ENCODE peak calls at places on chromosomes 5 and 9, in four cellular contexts. One of them, this sample, is unnamed. For H3K4me1, the result is how much of the 10 kb centered on the place peaks cover.

GRCh38 chr9:96559339-96559943 is 60.2 kb downstream of the CDC14B start:
- DNase-seq in colonic mucosa: no peak
- DNase-seq in cardiac muscle cell: no peak
- DNase-seq in tibial artery: no peak
- DNase-seq in this sample: no peak

GRCh38 chr9:105067895-105068580 is 140.1 kb upstream of the ABCA1 start:
- DNase-seq in cardiac muscle cell: no peak
- DNase-seq in colonic mucosa: no peak
- DNase-seq in tibial artery: no peak
- DNase-seq in this sample: no peak

GRCh38 chr9:127189628-127190027 is 67.2 kb upstream of the ANGPTL2 start:
- DNase-seq in colonic mucosa: no peak
- DNase-seq in cardiac muscle cell: no peak
- DNase-seq in tibial artery: no peak
- DNase-seq in this sample: no peak

GRCh38 chr5:125410501-125411162 is 664.2 kb upstream of the ZNF608 start:
- DNase-seq in cardiac muscle cell: no peak
- DNase-seq in tibial artery: no peak
- DNase-seq in colonic mucosa: no peak
- DNase-seq in this sample: no peak

GRCh38 chr9:88084816-88085215 is 53.5 kb downstream of the SPATA31C2 start:
- DNase-seq in cardiac muscle cell: no peak
- DNase-seq in colonic mucosa: no peak
- DNase-seq in tibial artery: no peak
- DNase-seq in this sample: no peak

GRCh38 chr9:93357649-93358048 is 93.8 kb upstream of the FAM120A start:
- DNase-seq in colonic mucosa: no peak
- DNase-seq in cardiac muscle cell: no peak
- DNase-seq in tibial artery: no peak
- DNase-seq in this sample: no peak

GRCh38 chr9:78150312-78150982 is 85.4 kb upstream of the CEP78 start:
- DNase-seq in cardiac muscle cell: no peak
- DNase-seq in tibial artery: no peak
- DNase-seq in colonic mucosa: no peak
- DNase-seq in this sample: no peak

GRCh38 chr9:99820330-99821186 is 1.1 kb upstream of the NR4A3 start:
- DNase-seq in cardiac muscle cell: peak
- DNase-seq in tibial artery: peak
- DNase-seq in colonic mucosa: peak
- DNase-seq in this sample: peak

GRCh38 chr5:174503461-174504265 is 220.7 kb upstream of the MSX2 start:
- DNase-seq in colonic mucosa: no peak
- DNase-seq in tibial artery: no peak
- DNase-seq in cardiac muscle cell: no peak
- DNase-seq in this sample: no peak

GRCh38 chr9:127079741-127080140 is 42.7 kb downstream of the ANGPTL2 start:
- DNase-seq in colonic mucosa: no peak
- DNase-seq in cardiac muscle cell: no peak
- DNase-seq in tibial artery: no peak
- DNase-seq in this sample: no peak

GRCh38 chr5:91357012-91357634 is 26.0 kb downstream of the ARRDC3 start:
- DNase-seq in tibial artery: no peak
- DNase-seq in cardiac muscle cell: peak
- DNase-seq in colonic mucosa: no peak
- DNase-seq in this sample: no peak

GRCh38 chr5:56543431-56544385 is 271.6 kb upstream of the MAP3K1 start:
- DNase-seq in colonic mucosa: no peak
- DNase-seq in cardiac muscle cell: no peak
- DNase-seq in tibial artery: no peak
- DNase-seq in this sample: no peak

GRCh38 chr5:43073597-43074546 is 33.8 kb upstream of the ANXA2R start:
- DNase-seq in colonic mucosa: peak
- DNase-seq in tibial artery: no peak
- DNase-seq in cardiac muscle cell: peak
- DNase-seq in this sample: no peak

GRCh38 chr9:95055851-95056551 is 261.5 kb downstream of the FANCC start:
- DNase-seq in tibial artery: peak
- DNase-seq in colonic mucosa: no peak
- DNase-seq in cardiac muscle cell: no peak
- DNase-seq in this sample: no peak

GRCh38 chr5:10607023-10607665 is 43.3 kb downstream of the ANKRD33B start:
- DNase-seq in tibial artery: peak
- DNase-seq in cardiac muscle cell: peak
- DNase-seq in colonic mucosa: no peak
- DNase-seq in this sample: no peak

GRCh38 chr9:20570086-20570485 is 52.2 kb downstream of the MLLT3 start:
- DNase-seq in cardiac muscle cell: no peak
- DNase-seq in tibial artery: no peak
- DNase-seq in colonic mucosa: no peak
- DNase-seq in this sample: no peak

GRCh38 chr5:164235176-164235914 is 729.9 kb downstream of the MAT2B start:
- DNase-seq in cardiac muscle cell: no peak
- DNase-seq in tibial artery: no peak
- DNase-seq in colonic mucosa: no peak
- DNase-seq in this sample: no peak

GRCh38 chr5:77645158-77645994 is 6.9 kb upstream of the OTP start:
- DNase-seq in cardiac muscle cell: peak
- DNase-seq in colonic mucosa: no peak
- DNase-seq in tibial artery: no peak
- DNase-seq in this sample: no peak

GRCh38 chr5:30401479-30402058 is 791.9 kb upstream of the CDH6 start:
- DNase-seq in tibial artery: no peak
- DNase-seq in cardiac muscle cell: peak
- DNase-seq in colonic mucosa: peak
- DNase-seq in this sample: no peak

GRCh38 chr5:56686337-56687198 is 128.8 kb upstream of the MAP3K1 start:
- DNase-seq in tibial artery: no peak
- DNase-seq in cardiac muscle cell: no peak
- DNase-seq in colonic mucosa: no peak
- DNase-seq in this sample: no peak

GRCh38 chr5:86951761-86952160 is 315.9 kb upstream of the RASA1 start:
- DNase-seq in colonic mucosa: no peak
- DNase-seq in cardiac muscle cell: no peak
- DNase-seq in tibial artery: no peak
- DNase-seq in this sample: no peak

GRCh38 chr5:61467766-61468482 is 135.9 kb downstream of the ZSWIM6 start:
- DNase-seq in colonic mucosa: peak
- DNase-seq in cardiac muscle cell: no peak
- DNase-seq in tibial artery: no peak
- DNase-seq in this sample: no peak

GRCh38 chr5:178308541-178309092 is 76.0 kb upstream of the PHYKPL start:
- DNase-seq in tibial artery: peak
- DNase-seq in cardiac muscle cell: no peak
- DNase-seq in colonic mucosa: no peak
- DNase-seq in this sample: no peak

GRCh38 chr9:89605181-89606048 is 603 bp downstream of the GADD45G start:
- DNase-seq in cardiac muscle cell: peak
- DNase-seq in colonic mucosa: peak
- DNase-seq in tibial artery: peak
- DNase-seq in this sample: peak

GRCh38 chr5:150214289-150214688 is 24.4 kb downstream of the SLC6A7 start:
- DNase-seq in tibial artery: peak
- DNase-seq in cardiac muscle cell: no peak
- DNase-seq in colonic mucosa: no peak
- DNase-seq in this sample: no peak

GRCh38 chr9:223167-223566 is 8.5 kb downstream of the DOCK8 start:
- DNase-seq in tibial artery: no peak
- DNase-seq in colonic mucosa: no peak
- DNase-seq in cardiac muscle cell: no peak
- DNase-seq in this sample: no peak

GRCh38 chr5:168409601-168410458 is 76.4 kb upstream of the RARS1 start:
- DNase-seq in colonic mucosa: no peak
- DNase-seq in cardiac muscle cell: peak
- DNase-seq in tibial artery: no peak
- DNase-seq in this sample: no peak

DNA sequence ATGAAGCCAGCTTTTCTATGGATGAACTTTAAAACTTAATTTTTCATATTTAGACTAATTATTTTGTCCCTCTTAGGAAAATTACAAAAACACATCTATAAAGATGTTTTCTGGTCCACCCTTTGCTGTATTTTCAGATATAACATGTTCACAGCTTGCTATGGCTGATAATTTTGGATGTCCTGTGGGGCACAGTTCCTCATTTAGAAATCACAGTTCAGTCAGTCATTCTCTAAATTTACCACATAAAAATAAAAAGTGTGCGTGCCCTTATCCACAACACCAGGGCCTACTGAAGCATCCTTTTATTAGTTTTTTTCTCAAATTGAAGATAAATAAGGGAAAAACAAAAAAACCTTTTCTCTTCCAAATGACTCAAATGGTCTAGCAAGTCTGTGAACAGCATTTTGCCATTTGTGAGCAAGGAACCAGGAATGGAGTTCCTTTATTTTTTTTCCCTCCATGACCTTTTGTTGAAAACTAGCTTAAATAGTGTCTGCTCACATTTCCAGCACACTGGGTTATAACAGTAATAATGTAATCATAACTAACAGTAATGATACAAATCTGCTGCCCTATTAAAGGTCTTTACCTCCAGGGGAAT is 87.1 kb downstream of the CEMIP2 start:
- DNase-seq in cardiac muscle cell: no peak
- DNase-seq in colonic mucosa: no peak
- DNase-seq in tibial artery: no peak
- DNase-seq in this sample: no peak
- H3K4me1 ChIP-seq in cardiac muscle cell: under half
- H3K4me1 ChIP-seq in colonic mucosa: under half
- H3K4me1 ChIP-seq in tibial artery: under half
- H3K4me1 ChIP-seq in this sample: under half

GRCh38 chr9:120556780-120557179 is 23.2 kb downstream of the CDK5RAP2 start:
- DNase-seq in colonic mucosa: no peak
- DNase-seq in tibial artery: no peak
- DNase-seq in cardiac muscle cell: no peak
- DNase-seq in this sample: no peak

GRCh38 chr9:120555884-120556283 is 24.1 kb downstream of the CDK5RAP2 start:
- DNase-seq in colonic mucosa: no peak
- DNase-seq in tibial artery: no peak
- DNase-seq in cardiac muscle cell: no peak
- DNase-seq in this sample: no peak

GRCh38 chr9:120559546-120559945 is 20.4 kb downstream of the CDK5RAP2 start:
- DNase-seq in tibial artery: no peak
- DNase-seq in cardiac muscle cell: no peak
- DNase-seq in colonic mucosa: no peak
- DNase-seq in this sample: no peak

GRCh38 chr9:120558454-120558853 is 21.5 kb downstream of the CDK5RAP2 start:
- DNase-seq in colonic mucosa: no peak
- DNase-seq in cardiac muscle cell: no peak
- DNase-seq in tibial artery: no peak
- DNase-seq in this sample: no peak

GRCh38 chr9:120557205-120557604 is 22.8 kb downstream of the CDK5RAP2 start:
- DNase-seq in colonic mucosa: no peak
- DNase-seq in cardiac muscle cell: no peak
- DNase-seq in tibial artery: no peak
- DNase-seq in this sample: no peak
- H3K27ac ChIP-seq in colonic mucosa: no peak
- H3K27ac ChIP-seq in cardiac muscle cell: no peak
- H3K27ac ChIP-seq in tibial artery: no peak
- H3K27ac ChIP-seq in this sample: no peak

GRCh38 chr9:23586906-23587305 is 239.1 kb downstream of the ELAVL2 start:
- DNase-seq in tibial artery: no peak
- DNase-seq in colonic mucosa: no peak
- DNase-seq in cardiac muscle cell: no peak
- DNase-seq in this sample: no peak

GRCh38 chr9:23590601-23591000 is 235.4 kb downstream of the ELAVL2 start:
- DNase-seq in cardiac muscle cell: no peak
- DNase-seq in colonic mucosa: no peak
- DNase-seq in tibial artery: no peak
- DNase-seq in this sample: no peak

GRCh38 chr9:23582836-23583235 is 243.2 kb downstream of the ELAVL2 start:
- DNase-seq in cardiac muscle cell: no peak
- DNase-seq in colonic mucosa: no peak
- DNase-seq in tibial artery: no peak
- DNase-seq in this sample: no peak

GRCh38 chr9:23587433-23587832 is 238.6 kb downstream of the ELAVL2 start:
- DNase-seq in cardiac muscle cell: peak
- DNase-seq in colonic mucosa: no peak
- DNase-seq in tibial artery: peak
- DNase-seq in this sample: peak

GRCh38 chr9:23587903-23588302 is 238.1 kb downstream of the ELAVL2 start:
- DNase-seq in cardiac muscle cell: no peak
- DNase-seq in tibial artery: no peak
- DNase-seq in colonic mucosa: no peak
- DNase-seq in this sample: no peak
- H3K4me1 ChIP-seq in cardiac muscle cell: half or more
- H3K4me1 ChIP-seq in tibial artery: under half
- H3K4me1 ChIP-seq in colonic mucosa: under half
- H3K4me1 ChIP-seq in this sample: under half

DNA sequence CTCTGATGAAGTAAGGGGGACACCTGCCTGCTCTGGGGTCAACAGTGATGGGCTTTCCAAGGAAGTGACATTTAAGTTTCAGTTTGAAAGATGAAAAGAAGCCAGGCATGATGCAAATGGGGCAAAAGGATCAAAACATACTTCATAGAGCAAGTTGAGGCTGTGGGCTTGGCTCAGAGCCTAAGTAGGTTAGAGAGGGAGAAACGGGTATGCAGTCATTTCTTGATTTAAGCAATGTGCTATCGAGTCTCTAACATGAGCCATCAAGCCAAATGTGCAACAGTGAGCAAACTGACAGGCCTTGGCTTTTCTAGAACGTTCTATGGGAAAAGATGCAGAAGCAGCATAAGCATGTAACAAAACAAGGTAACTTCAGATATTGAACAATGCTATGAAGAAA is 80.6 kb downstream of the ADRB2 start:
- DNase-seq in cardiac muscle cell: no peak
- DNase-seq in colonic mucosa: no peak
- DNase-seq in tibial artery: no peak
- DNase-seq in this sample: no peak
- H3K27ac ChIP-seq in cardiac muscle cell: no peak
- H3K27ac ChIP-seq in colonic mucosa: no peak
- H3K27ac ChIP-seq in tibial artery: no peak
- H3K27ac ChIP-seq in this sample: no peak

GRCh38 chr9:134435527-134436355 is 109.5 kb downstream of the RXRA start:
- DNase-seq in cardiac muscle cell: no peak
- DNase-seq in tibial artery: no peak
- DNase-seq in colonic mucosa: no peak
- DNase-seq in this sample: no peak

GRCh38 chr9:134436356-134436717 is 110.1 kb downstream of the RXRA start:
- DNase-seq in cardiac muscle cell: no peak
- DNase-seq in colonic mucosa: no peak
- DNase-seq in tibial artery: no peak
- DNase-seq in this sample: no peak

GRCh38 chr9:134437417-134438203 is 111.4 kb downstream of the RXRA start:
- DNase-seq in colonic mucosa: no peak
- DNase-seq in cardiac muscle cell: peak
- DNase-seq in tibial artery: no peak
- DNase-seq in this sample: no peak

GRCh38 chr9:134438204-134438788 is 112.0 kb downstream of the RXRA start:
- DNase-seq in colonic mucosa: no peak
- DNase-seq in tibial artery: no peak
- DNase-seq in cardiac muscle cell: no peak
- DNase-seq in this sample: no peak

GRCh38 chr9:134436926-134437325 is 110.7 kb downstream of the RXRA start:
- DNase-seq in colonic mucosa: no peak
- DNase-seq in tibial artery: no peak
- DNase-seq in cardiac muscle cell: no peak
- DNase-seq in this sample: no peak
- H3K4me1 ChIP-seq in colonic mucosa: under half
- H3K4me1 ChIP-seq in tibial artery: under half
- H3K4me1 ChIP-seq in cardiac muscle cell: under half
- H3K4me1 ChIP-seq in this sample: under half

GRCh38 chr5:133799556-133799955 is 168.9 kb downstream of the C5orf15 start:
- DNase-seq in cardiac muscle cell: no peak
- DNase-seq in tibial artery: no peak
- DNase-seq in colonic mucosa: no peak
- DNase-seq in this sample: no peak
- H3K27ac ChIP-seq in cardiac muscle cell: no peak
- H3K27ac ChIP-seq in tibial artery: no peak
- H3K27ac ChIP-seq in colonic mucosa: no peak
- H3K27ac ChIP-seq in this sample: no peak

This sample was measured in lung.